ENCODE peak calls at places on chromosomes 13 and 19, in six cellular contexts. G is EH; C is H4; E is AG04450; X is activated T-helper 1 cell treated with anti-CD3 and anti-CD28 coated beads, Interleukin-12 subunit alpha, Interleukin-12 subunit beta, Interleukin-2, Interleukin-4 antibody, amounts not matched to agents 30 ng/mL and 10 ng/mL and 1 ng/mL, durations not matched to agents 14 hours and 24 hours and 36 hours; K is iris pigment epithelial cell. A is an unnamed sample.

GRCh38 chr13:24148414-24149305 is 11.9 kb upstream of the SPATA13 start:
- DNase-seq in E (peak; percentile 95), X (no peak), C (peak; percentile 98), G (peak; percentile 98), K (peak; percentile 96), A (peak; percentile 99)

GRCh38 chr19:57008432-57008831 is 111.4 kb upstream of the USP29 start:
- DNase-seq in X (no peak), K (no peak), E (no peak), C (no peak), G (no peak), A (no peak)

GRCh38 chr13:41018583-41018909 is 570 bp downstream of the ELF1 start:
- DNase-seq in X (no peak), E (no peak), G (no peak), K (no peak), C (no peak), A (no peak)

GRCh38 chr19:42066075-42066754 is 3.8 kb downstream of the GRIK5 start:
- DNase-seq in K (peak; percentile 24), C (no peak), E (no peak), X (no peak), G (peak; percentile 53), A (peak; percentile 19)

GRCh38 chr13:21297452-21297851 is 121.0 kb downstream of the MRPL57 start:
- DNase-seq in X (no peak), C (no peak), G (peak; percentile 40), E (no peak), K (peak; percentile 20), A (no peak)

GRCh38 chr13:65940720-65941119 is 1289.4 kb downstream of the PCDH9 start:
- DNase-seq in E (no peak), C (no peak), K (no peak), X (no peak), G (no peak), A (no peak)

GRCh38 chr13:113548171-113548641 is 36.3 kb upstream of the TFDP1 start:
- DNase-seq in X (no peak), C (no peak), G (peak; percentile 77), E (no peak), K (peak; percentile 51), A (no peak)

GRCh38 chr19:1245884-1246816 is 2.2 kb upstream of the MIDN start:
- DNase-seq in C (no peak), G (no peak), K (no peak), E (no peak), X (no peak), A (no peak)

GRCh38 chr19:10289167-10289835 is 451 bp upstream of the ICAM5 start:
- DNase-seq in G (peak; percentile 79), C (no peak), E (no peak), K (peak; percentile 63), X (peak; percentile 42), A (peak; percentile 54)

GRCh38 chr19:50249636-50250035 is 46.2 kb downstream of the MYH14 start:
- DNase-seq in K (no peak), X (no peak), C (no peak), E (no peak), G (no peak), A (no peak)

GRCh38 chr13:34347784-34348573 is 530.0 kb downstream of the RFC3 start:
- DNase-seq in E (no peak), G (no peak), K (no peak), C (no peak), X (no peak), A (no peak)

GRCh38 chr13:49110122-49110831 is 109.9 kb upstream of the MLNR start:
- DNase-seq in K (peak; percentile 87), G (peak; percentile 92), E (peak; percentile 66), C (peak; percentile 80), X (peak; percentile 71), A (peak; percentile 91)